ENCODE peak calls at places on chromosomes 5 and 9, in six cellular contexts. One of them, this sample, is unnamed.
A peak's percentile ranks its signal among the peaks of the same experiment; 100 is the strongest.

GRCh38 chr9:111099199-111100005 is 61.1 kb upstream of the LPAR1 start:
- DNase-seq in cardiac muscle cell: no peak
- DNase-seq in heart left ventricle: no peak
- DNase-seq in colonic mucosa: no peak
- DNase-seq in tibial artery: no peak
- DNase-seq in tibial nerve: no peak
- DNase-seq in this sample: peak; percentile 12

GRCh38 chr5:4042311-4042710 is 446.7 kb downstream of the IRX1 start:
- DNase-seq in cardiac muscle cell: no peak
- DNase-seq in heart left ventricle: no peak
- DNase-seq in colonic mucosa: no peak
- DNase-seq in tibial artery: no peak
- DNase-seq in tibial nerve: no peak
- DNase-seq in this sample: no peak

GRCh38 chr5:38060354-38060753 is 198.0 kb upstream of the EGFLAM start:
- DNase-seq in cardiac muscle cell: no peak
- DNase-seq in heart left ventricle: no peak
- DNase-seq in colonic mucosa: no peak
- DNase-seq in tibial artery: no peak
- DNase-seq in tibial nerve: no peak
- DNase-seq in this sample: no peak

GRCh38 chr5:135386886-135387628 is 12.0 kb downstream of the MACROH2A1 start:
- DNase-seq in cardiac muscle cell: no peak
- DNase-seq in heart left ventricle: no peak
- DNase-seq in colonic mucosa: peak; percentile 82
- DNase-seq in tibial artery: no peak
- DNase-seq in tibial nerve: no peak
- DNase-seq in this sample: no peak

GRCh38 chr9:81113408-81114124 is 575.8 kb downstream of the TLE1 start:
- DNase-seq in cardiac muscle cell: no peak
- DNase-seq in heart left ventricle: no peak
- DNase-seq in colonic mucosa: no peak
- DNase-seq in tibial artery: no peak
- DNase-seq in tibial nerve: no peak
- DNase-seq in this sample: no peak

GRCh38 chr9:133119039-133119438 is 2.0 kb downstream of the RALGDS start:
- DNase-seq in cardiac muscle cell: no peak
- DNase-seq in heart left ventricle: no peak
- DNase-seq in colonic mucosa: no peak
- DNase-seq in tibial artery: no peak
- DNase-seq in tibial nerve: no peak
- DNase-seq in this sample: peak; percentile 64

GRCh38 chr5:953535-954449 is 54.8 kb upstream of the NKD2 start:
- DNase-seq in cardiac muscle cell: no peak
- DNase-seq in heart left ventricle: no peak
- DNase-seq in colonic mucosa: no peak
- DNase-seq in tibial artery: peak; percentile 19
- DNase-seq in tibial nerve: no peak
- DNase-seq in this sample: no peak

GRCh38 chr9:136658849-136659535 is 3.7 kb upstream of the EGFL7 start:
- DNase-seq in cardiac muscle cell: no peak
- DNase-seq in heart left ventricle: peak; percentile 32
- DNase-seq in colonic mucosa: no peak
- DNase-seq in tibial artery: no peak
- DNase-seq in tibial nerve: no peak
- DNase-seq in this sample: no peak

GRCh38 chr9:126875780-126876510 is 15.5 kb downstream of the ZBTB34 start:
- DNase-seq in cardiac muscle cell: no peak
- DNase-seq in heart left ventricle: no peak
- DNase-seq in colonic mucosa: no peak
- DNase-seq in tibial artery: no peak
- DNase-seq in tibial nerve: no peak
- DNase-seq in this sample: no peak

GRCh38 chr5:142120247-142120935 is 11.8 kb downstream of the NDFIP1 start:
- DNase-seq in cardiac muscle cell: no peak
- DNase-seq in heart left ventricle: no peak
- DNase-seq in colonic mucosa: no peak
- DNase-seq in tibial artery: no peak
- DNase-seq in tibial nerve: no peak
- DNase-seq in this sample: no peak

GRCh38 chr5:73515232-73515631 is 17.0 kb downstream of the BTF3 start:
- DNase-seq in cardiac muscle cell: no peak
- DNase-seq in heart left ventricle: no peak
- DNase-seq in colonic mucosa: peak; percentile 73
- DNase-seq in tibial artery: no peak
- DNase-seq in tibial nerve: no peak
- DNase-seq in this sample: no peak

GRCh38 chr9:70044450-70045307 is 1.0 kb downstream of the MAMDC2 start:
- DNase-seq in cardiac muscle cell: peak; percentile 14
- DNase-seq in heart left ventricle: no peak
- DNase-seq in colonic mucosa: no peak
- DNase-seq in tibial artery: peak; percentile 79
- DNase-seq in tibial nerve: no peak
- DNase-seq in this sample: peak; percentile 18

GRCh38 chr5:140133514-140134167 is 7.9 kb downstream of the IGIP start:
- DNase-seq in cardiac muscle cell: no peak
- DNase-seq in heart left ventricle: no peak
- DNase-seq in colonic mucosa: no peak
- DNase-seq in tibial artery: no peak
- DNase-seq in tibial nerve: no peak
- DNase-seq in this sample: no peak

GRCh38 chr9:69471433-69471832 is 146.4 kb downstream of the ENTREP1 start:
- DNase-seq in cardiac muscle cell: no peak
- DNase-seq in heart left ventricle: no peak
- DNase-seq in colonic mucosa: no peak
- DNase-seq in tibial artery: no peak
- DNase-seq in tibial nerve: no peak
- DNase-seq in this sample: peak; percentile 21

GRCh38 chr9:129814432-129815223 is 9.3 kb downstream of the TOR1A start:
- DNase-seq in cardiac muscle cell: no peak
- DNase-seq in heart left ventricle: no peak
- DNase-seq in colonic mucosa: no peak
- DNase-seq in tibial artery: no peak
- DNase-seq in tibial nerve: no peak
- DNase-seq in this sample: no peak

GRCh38 chr9:107214915-107215314 is 68.2 kb upstream of the RAD23B start:
- DNase-seq in cardiac muscle cell: no peak
- DNase-seq in heart left ventricle: no peak
- DNase-seq in colonic mucosa: no peak
- DNase-seq in tibial artery: no peak
- DNase-seq in tibial nerve: no peak
- DNase-seq in this sample: no peak

GRCh38 chr9:87064311-87064710 is 117.0 kb upstream of the GAS1 start:
- DNase-seq in cardiac muscle cell: no peak
- DNase-seq in heart left ventricle: no peak
- DNase-seq in colonic mucosa: no peak
- DNase-seq in tibial artery: no peak
- DNase-seq in tibial nerve: no peak
- DNase-seq in this sample: no peak

GRCh38 chr9:16136961-16137360 is 584.1 kb downstream of the CCDC171 start:
- DNase-seq in cardiac muscle cell: no peak
- DNase-seq in heart left ventricle: peak; percentile 44
- DNase-seq in colonic mucosa: no peak
- DNase-seq in tibial artery: peak; percentile 73
- DNase-seq in tibial nerve: peak; percentile 64
- DNase-seq in this sample: no peak

GRCh38 chr9:16139781-16140180 is 586.9 kb downstream of the CCDC171 start:
- DNase-seq in cardiac muscle cell: no peak
- DNase-seq in heart left ventricle: peak; percentile 63
- DNase-seq in colonic mucosa: no peak
- DNase-seq in tibial artery: no peak
- DNase-seq in tibial nerve: no peak
- DNase-seq in this sample: no peak

GRCh38 chr9:16135916-16136315 is 583.1 kb downstream of the CCDC171 start:
- DNase-seq in cardiac muscle cell: no peak
- DNase-seq in heart left ventricle: no peak
- DNase-seq in colonic mucosa: no peak
- DNase-seq in tibial artery: no peak
- DNase-seq in tibial nerve: no peak
- DNase-seq in this sample: no peak

GRCh38 chr9:16138561-16138960 is 585.7 kb downstream of the CCDC171 start:
- DNase-seq in cardiac muscle cell: no peak
- DNase-seq in heart left ventricle: no peak
- DNase-seq in colonic mucosa: no peak
- DNase-seq in tibial artery: no peak
- DNase-seq in tibial nerve: no peak
- DNase-seq in this sample: no peak

GRCh38 chr9:16138961-16139441 is 586.2 kb downstream of the CCDC171 start:
- DNase-seq in cardiac muscle cell: no peak
- DNase-seq in heart left ventricle: peak; percentile 61
- DNase-seq in colonic mucosa: no peak
- DNase-seq in tibial artery: peak; percentile 83
- DNase-seq in tibial nerve: peak; percentile 55
- DNase-seq in this sample: no peak
- H3K4me1 ChIP-seq in cardiac muscle cell: no peaks in the 10 kb centered on the region
- H3K4me1 ChIP-seq in heart left ventricle: no peaks in the 10 kb centered on the region
- H3K4me1 ChIP-seq in colonic mucosa: no peaks in the 10 kb centered on the region
- H3K4me1 ChIP-seq in tibial artery: peaks cover 9% of the 10 kb centered on the region
- H3K4me1 ChIP-seq in tibial nerve: peaks cover 26% of the 10 kb centered on the region
- H3K4me1 ChIP-seq in this sample: no peaks in the 10 kb centered on the region

GRCh38 chr9:90442738-90443137 is 199.9 kb downstream of the DIRAS2 start:
- DNase-seq in cardiac muscle cell: no peak
- DNase-seq in heart left ventricle: no peak
- DNase-seq in colonic mucosa: no peak
- DNase-seq in tibial artery: no peak
- DNase-seq in tibial nerve: no peak
- DNase-seq in this sample: no peak
- H3K4me1 ChIP-seq in cardiac muscle cell: peaks cover 3% of the 10 kb centered on the region
- H3K4me1 ChIP-seq in heart left ventricle: no peaks in the 10 kb centered on the region
- H3K4me1 ChIP-seq in colonic mucosa: no peaks in the 10 kb centered on the region
- H3K4me1 ChIP-seq in tibial artery: no peaks in the 10 kb centered on the region
- H3K4me1 ChIP-seq in tibial nerve: no peaks in the 10 kb centered on the region
- H3K4me1 ChIP-seq in this sample: no peaks in the 10 kb centered on the region

DNA sequence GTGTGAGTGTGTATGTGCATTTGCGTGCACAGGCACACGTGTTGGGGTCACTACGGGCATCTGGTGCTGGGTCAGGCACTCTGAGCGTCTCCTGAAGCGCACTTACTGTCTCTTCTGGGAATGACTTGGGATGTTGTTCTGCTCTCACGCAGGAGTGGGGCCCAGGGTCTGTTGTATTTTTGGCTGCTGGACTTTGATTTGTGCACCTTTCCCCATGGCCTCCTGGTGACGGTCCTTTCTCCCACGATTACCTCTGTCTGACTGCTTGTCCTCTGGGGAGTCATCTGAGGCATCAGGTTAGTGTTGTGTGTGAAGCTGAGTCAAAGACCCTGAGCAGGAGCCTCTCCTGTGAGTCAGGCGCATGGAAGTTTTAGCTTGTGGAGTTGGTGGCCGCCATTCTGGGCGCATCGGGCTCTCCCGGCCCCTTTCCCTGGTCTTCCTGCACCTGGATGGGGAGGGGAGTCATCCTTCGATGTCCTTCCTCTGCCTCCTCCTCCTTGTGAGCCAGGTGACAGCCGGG is 62.1 kb downstream of the RXRA start:
- DNase-seq in cardiac muscle cell: no peak
- DNase-seq in heart left ventricle: no peak
- DNase-seq in colonic mucosa: no peak
- DNase-seq in tibial artery: no peak
- DNase-seq in tibial nerve: no peak
- DNase-seq in this sample: no peak
- H3K4me1 ChIP-seq in cardiac muscle cell: peaks cover 6% of the 10 kb centered on the region
- H3K4me1 ChIP-seq in heart left ventricle: peaks cover 78% of the 10 kb centered on the region
- H3K4me1 ChIP-seq in colonic mucosa: peaks cover 22% of the 10 kb centered on the region
- H3K4me1 ChIP-seq in tibial artery: peaks cover 95% of the 10 kb centered on the region
- H3K4me1 ChIP-seq in tibial nerve: peaks cover 100% of the 10 kb centered on the region
- H3K4me1 ChIP-seq in this sample: peaks cover 61% of the 10 kb centered on the region

DNA sequence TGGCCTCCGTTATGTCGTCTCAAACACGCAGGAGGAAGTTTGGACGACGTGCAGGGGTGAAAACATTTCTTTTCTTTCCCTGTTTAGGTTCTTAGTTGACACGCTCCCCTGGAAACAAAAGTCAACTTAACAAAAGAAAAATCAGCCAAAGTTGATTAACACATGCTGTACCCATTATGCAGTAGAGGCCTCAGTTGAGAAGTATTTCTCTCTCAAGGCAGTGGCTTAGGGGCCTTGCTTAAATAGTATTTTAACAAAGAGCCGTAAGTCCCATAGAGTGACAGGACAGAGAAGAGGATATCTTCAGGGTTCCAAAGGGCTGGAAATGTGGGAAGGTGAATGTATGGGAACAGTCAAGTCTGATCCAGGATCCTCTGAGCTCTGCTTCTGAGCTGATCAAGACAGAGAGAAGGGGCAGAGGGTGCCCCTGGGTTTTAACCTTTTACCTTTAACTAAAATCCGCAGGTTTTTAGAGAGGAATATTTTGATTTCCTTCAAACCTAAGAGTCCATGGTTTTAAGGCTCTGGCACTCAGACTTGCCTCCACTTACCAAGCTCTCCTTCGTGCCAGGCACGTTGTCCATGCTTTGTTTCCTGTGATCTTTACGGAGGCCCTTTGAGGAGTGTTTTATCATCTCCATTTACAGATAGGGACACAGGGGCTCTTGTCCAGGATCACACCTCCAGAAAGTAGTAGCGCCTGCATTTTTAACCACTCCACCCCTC is 629 bp upstream of the CD74 start:
- DNase-seq in cardiac muscle cell: no peak
- DNase-seq in heart left ventricle: no peak
- DNase-seq in colonic mucosa: no peak
- DNase-seq in tibial artery: no peak
- DNase-seq in tibial nerve: no peak
- DNase-seq in this sample: no peak
- H3K4me1 ChIP-seq in cardiac muscle cell: peaks cover 12% of the 10 kb centered on the region
- H3K4me1 ChIP-seq in heart left ventricle: peaks cover 5% of the 10 kb centered on the region
- H3K4me1 ChIP-seq in colonic mucosa: no peaks in the 10 kb centered on the region
- H3K4me1 ChIP-seq in tibial artery: peaks cover 19% of the 10 kb centered on the region
- H3K4me1 ChIP-seq in tibial nerve: peaks cover 32% of the 10 kb centered on the region
- H3K4me1 ChIP-seq in this sample: peaks cover 14% of the 10 kb centered on the region

GRCh38 chr5:173735171-173735570 is 118.7 kb upstream of the BOD1 start:
- DNase-seq in cardiac muscle cell: peak; percentile 26
- DNase-seq in heart left ventricle: no peak
- DNase-seq in colonic mucosa: no peak
- DNase-seq in tibial artery: no peak
- DNase-seq in tibial nerve: no peak
- DNase-seq in this sample: no peak
- H3K4me1 ChIP-seq in cardiac muscle cell: peaks cover 5% of the 10 kb centered on the region
- H3K4me1 ChIP-seq in heart left ventricle: no peaks in the 10 kb centered on the region
- H3K4me1 ChIP-seq in colonic mucosa: no peaks in the 10 kb centered on the region
- H3K4me1 ChIP-seq in tibial artery: no peaks in the 10 kb centered on the region
- H3K4me1 ChIP-seq in tibial nerve: no peaks in the 10 kb centered on the region
- H3K4me1 ChIP-seq in this sample: no peaks in the 10 kb centered on the region

DNA sequence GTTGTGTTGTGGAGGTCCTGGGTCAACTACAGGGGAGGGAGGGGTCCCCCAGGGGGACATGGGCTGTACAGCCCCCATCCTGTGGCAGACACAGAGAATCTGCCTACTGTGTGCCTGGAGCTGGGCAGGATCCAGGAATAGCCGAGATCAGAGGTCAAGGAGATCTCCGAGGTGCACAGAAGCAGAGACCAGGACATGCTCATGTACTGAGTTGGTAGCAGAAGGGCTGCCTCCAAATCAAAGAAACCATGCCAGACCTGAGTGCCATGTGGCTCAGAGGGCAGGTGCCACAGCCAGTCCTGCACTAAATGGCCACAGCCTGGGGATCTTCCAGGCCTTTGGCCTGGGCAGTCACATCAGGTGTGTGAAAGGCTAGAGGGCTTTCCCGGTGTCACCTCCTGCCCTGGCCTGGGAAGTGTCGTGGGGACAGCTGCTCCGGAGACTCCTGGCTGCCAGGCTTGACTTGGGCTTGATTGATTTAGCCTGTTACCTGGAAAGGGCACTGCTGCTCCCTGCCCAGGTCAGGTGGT is 27.8 kb downstream of the GSN start:
- DNase-seq in cardiac muscle cell: no peak
- DNase-seq in heart left ventricle: no peak
- DNase-seq in colonic mucosa: no peak
- DNase-seq in tibial artery: no peak
- DNase-seq in tibial nerve: no peak
- DNase-seq in this sample: no peak
- H3K4me1 ChIP-seq in cardiac muscle cell: peaks cover 45% of the 10 kb centered on the region
- H3K4me1 ChIP-seq in heart left ventricle: peaks cover 66% of the 10 kb centered on the region
- H3K4me1 ChIP-seq in colonic mucosa: peaks cover 6% of the 10 kb centered on the region
- H3K4me1 ChIP-seq in tibial artery: peaks cover 86% of the 10 kb centered on the region
- H3K4me1 ChIP-seq in tibial nerve: peaks cover 92% of the 10 kb centered on the region
- H3K4me1 ChIP-seq in this sample: peaks cover 9% of the 10 kb centered on the region